ENCODE peak calls at places on chromosomes 4 and X, in six cellular contexts. C is AG04450, B is sciatic nerve, L is fibroblast of lung, K is fibroblast of the conjunctiva, I is cardiac muscle cell. A is an unnamed sample.

GRCh38 chrX:1075741-1076140 is 136.7 kb downstream of the CRLF2 start:
- DNase-seq in K (no peak), C (no peak), B (no peak), I (no peak), L (no peak), A (no peak)

GRCh38 chrX:66677430-66677829 is 38.6 kb upstream of the EDA2R start:
- DNase-seq in K (no peak), L (no peak), B (no peak), C (no peak), I (no peak), A (no peak)

GRCh38 chrX:19513383-19513782 is 1.9 kb downstream of the MAP3K15 start:
- DNase-seq in L (peak), I (no peak), B (no peak), K (no peak), C (peak), A (no peak)

GRCh38 chr4:150943126-150943525 is 72.0 kb downstream of the LRBA start:
- DNase-seq in B (no peak), I (no peak), C (no peak), K (no peak), L (no peak), A (no peak)

GRCh38 chr4:48943387-48943786 is 36.8 kb upstream of the OCIAD2 start:
- DNase-seq in C (no peak), L (no peak), I (no peak), K (no peak), B (no peak), A (no peak)

GRCh38 chr4:168516841-168517240 is 20.0 kb downstream of the PALLD start:
- DNase-seq in B (no peak), K (no peak), I (no peak), C (no peak), L (no peak), A (no peak)

GRCh38 chrX:112510629-112511028 is 169.1 kb downstream of the LHFPL1 start:
- DNase-seq in I (no peak), K (no peak), C (no peak), B (no peak), L (no peak), A (no peak)

GRCh38 chr4:123832173-123833026 is 435.8 kb downstream of the SPRY1 start:
- DNase-seq in I (peak), K (peak), B (peak), L (peak), C (peak), A (no peak)

GRCh38 chr4:1187182-1187581 is 14.8 kb upstream of the SPON2 start:
- DNase-seq in B (peak), I (no peak), K (no peak), C (no peak), L (peak), A (no peak)

GRCh38 chr4:982291-982690 is 4.6 kb upstream of the IDUA start:
- DNase-seq in K (no peak), I (no peak), C (no peak), L (no peak), B (no peak), A (no peak)

GRCh38 chrX:71954458-71954857 is 43.8 kb downstream of the NHSL2 start:
- DNase-seq in C (no peak), I (no peak), B (no peak), L (no peak), K (no peak), A (no peak)

GRCh38 chrX:151704023-151704663 is 8.9 kb downstream of the PRRG3 start:
- DNase-seq in C (no peak), B (peak), I (no peak), K (no peak), L (no peak), A (no peak)

GRCh38 chrX:40331353-40331752 is 233.6 kb upstream of the BCOR start:
- DNase-seq in I (no peak), L (no peak), C (no peak), K (no peak), B (no peak), A (no peak)

GRCh38 chr4:52358855-52359254 is 300.2 kb downstream of the USP46 start:
- DNase-seq in K (no peak), C (no peak), B (no peak), L (no peak), I (no peak), A (no peak)

GRCh38 chr4:170040031-170040680 is 14.0 kb upstream of the MFAP3L start:
- DNase-seq in I (no peak), B (no peak), L (no peak), K (no peak), C (no peak), A (no peak)

A was measured in ovary.